ENCODE peak calls at places on chromosomes 3 and 15, in four cellular contexts. A, Y, I and R are unnamed samples.

GRCh38 chr3:183579967-183580720 is 24.6 kb upstream of the KLHL6 start:
- DNase-seq in A (no peak), Y (no peak), I (peak; percentile 70), R (peak; percentile 10)

GRCh38 chr3:43071313-43071893 is 34.5 kb downstream of the POMGNT2 start:
- DNase-seq in A (no peak), Y (no peak), I (no peak), R (peak; percentile 7)

GRCh38 chr15:31464216-31465082 is 137.8 kb downstream of the KLF13 start:
- DNase-seq in A (no peak), Y (no peak), I (no peak), R (no peak)

GRCh38 chr15:90561344-90562244 is 31.9 kb downstream of the CRTC3 start:
- DNase-seq in A (no peak), Y (peak; percentile 37), I (no peak), R (peak; percentile 32)

GRCh38 chr15:39553947-39554731 is 26.7 kb upstream of the THBS1 start:
- DNase-seq in A (peak; percentile 34), Y (no peak), I (peak; percentile 12), R (no peak)

GRCh38 chr15:42264790-42265189 is 8.2 kb upstream of the GANC start:
- DNase-seq in A (no peak), Y (no peak), I (no peak), R (no peak)

GRCh38 chr3:146187334-146187950 is 26.5 kb upstream of the PLOD2 start:
- DNase-seq in A (peak; percentile 41), Y (peak; percentile 46), I (peak; percentile 48), R (peak; percentile 69)

GRCh38 chr3:157608006-157608405 is 104.8 kb upstream of the VEPH1 start:
- DNase-seq in A (no peak), Y (no peak), I (no peak), R (no peak)

GRCh38 chr3:171309906-171310359 is 150.3 kb downstream of the TNIK start:
- DNase-seq in A (peak; percentile 84), Y (peak; percentile 89), I (no peak), R (peak; percentile 88)

GRCh38 chr15:32674681-32675080 is 33.2 kb downstream of the SCG5 start:
- DNase-seq in A (no peak), Y (no peak), I (no peak), R (no peak)

GRCh38 chr3:195147649-195148121 is 123.3 kb downstream of the XXYLT1 start:
- DNase-seq in A (no peak), Y (peak; percentile 88), I (peak; percentile 25), R (peak; percentile 75)

GRCh38 chr3:195148553-195148952 is 122.4 kb downstream of the XXYLT1 start:
- DNase-seq in A (no peak), Y (peak; percentile 52), I (no peak), R (no peak)

GRCh38 chr3:195150194-195151118 is 120.5 kb downstream of the XXYLT1 start:
- DNase-seq in A (peak; percentile 88), Y (peak; percentile 83), I (peak; percentile 55), R (peak; percentile 91)

GRCh38 chr3:195151402-195151801 is 119.6 kb downstream of the XXYLT1 start:
- DNase-seq in A (no peak), Y (no peak), I (no peak), R (no peak)

DNA sequence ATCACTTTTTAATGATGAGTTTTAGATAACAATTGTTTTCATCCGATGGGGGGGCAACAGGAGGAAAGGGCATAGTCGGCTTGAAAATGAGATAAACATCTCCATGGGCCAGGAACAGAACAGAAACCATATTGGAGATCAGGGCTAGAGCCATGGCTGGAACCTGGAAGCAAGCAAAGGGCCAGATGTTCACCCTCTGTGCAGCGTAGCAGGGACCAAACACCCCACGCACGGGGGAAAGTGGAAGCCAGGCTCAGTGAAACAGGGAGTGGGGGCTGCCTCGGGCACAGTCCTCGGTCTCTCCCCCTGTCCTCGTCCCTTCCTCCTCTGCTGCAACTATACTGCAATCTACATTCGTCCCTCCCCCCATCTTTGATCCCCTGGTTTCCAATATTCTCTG is 121.7 kb downstream of the XXYLT1 start:
- DNase-seq in A (no peak), Y (no peak), I (no peak), R (no peak)
- H3K4me3 ChIP-seq in A (no peak overlapping the region), Y (no peak overlapping the region), I (no peak overlapping the region), R (no peak overlapping the region)

GRCh38 chr15:73366766-73367623 is 1.8 kb downstream of the HCN4 start:
- DNase-seq in A (no peak), Y (no peak), I (no peak), R (no peak)

GRCh38 chr15:73370151-73370550 is 1.4 kb upstream of the HCN4 start:
- DNase-seq in A (peak; percentile 7), Y (no peak), I (no peak), R (peak; percentile 12)

GRCh38 chr15:73369073-73369694 is 426 bp upstream of the HCN4 start:
- DNase-seq in A (no peak), Y (no peak), I (no peak), R (no peak)

GRCh38 chr15:73368301-73369072 is at the start of gene HCN4:
- DNase-seq in A (no peak), Y (no peak), I (peak; percentile 40), R (no peak)

DNA sequence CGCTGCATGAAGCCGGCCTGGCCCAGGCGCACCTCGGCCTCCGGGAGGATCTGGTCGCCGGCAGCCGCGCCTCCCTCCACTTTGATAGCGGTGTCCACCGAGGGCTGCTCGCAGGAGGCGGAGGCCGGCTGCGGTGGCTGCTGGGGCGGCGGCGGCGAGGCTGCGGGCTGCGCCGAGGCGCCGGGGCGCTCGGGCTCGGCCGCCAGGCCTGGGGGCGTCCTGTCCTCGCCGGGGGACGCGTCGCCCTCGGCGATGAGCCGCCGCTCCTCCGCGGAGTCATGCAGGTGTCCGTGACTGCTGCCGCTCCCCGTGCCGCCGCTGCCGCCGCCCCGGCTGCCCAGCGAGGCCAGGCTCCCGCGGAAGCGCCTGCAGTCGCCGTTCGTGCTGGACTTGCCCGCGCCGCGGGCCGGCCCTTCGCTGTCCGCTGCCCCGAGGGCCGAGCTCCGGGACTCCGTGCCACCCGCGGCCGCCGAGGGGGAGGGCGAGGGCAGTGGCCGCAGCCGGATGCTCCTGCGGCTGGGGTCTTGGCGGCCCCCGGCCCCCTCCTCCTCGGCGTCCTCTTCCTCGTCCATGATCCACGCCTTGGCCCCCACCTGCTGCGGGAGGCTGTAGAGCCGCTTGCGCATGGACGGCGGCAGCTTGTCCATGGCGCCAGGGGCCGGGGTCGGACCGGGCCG is 996 bp downstream of the HCN4 start:
- DNase-seq in A (no peak), Y (no peak), I (no peak), R (no peak)
- H3K4me3 ChIP-seq in A (no peak overlapping the region), Y (peak overlapping the region; percentile 33), I (no peak overlapping the region), R (no peak overlapping the region)

GRCh38 chr3:57957823-57958222 is 50.4 kb upstream of the FLNB start:
- DNase-seq in A (no peak), Y (no peak), I (no peak), R (no peak)

GRCh38 chr3:57958642-57959406 is 49.4 kb upstream of the FLNB start:
- DNase-seq in A (no peak), Y (no peak), I (no peak), R (peak; percentile 39)

GRCh38 chr3:57960174-57960505 is 48.1 kb upstream of the FLNB start:
- DNase-seq in A (no peak), Y (no peak), I (no peak), R (peak; percentile 42)

GRCh38 chr3:57961177-57961827 is 46.9 kb upstream of the FLNB start:
- DNase-seq in A (no peak), Y (no peak), I (no peak), R (no peak)

GRCh38 chr3:57959407-57960173 is 48.6 kb upstream of the FLNB start:
- DNase-seq in A (peak; percentile 86), Y (no peak), I (no peak), R (no peak)
- H3K4me3 ChIP-seq in A (no peak overlapping the region), Y (no peak overlapping the region), I (no peak overlapping the region), R (no peak overlapping the region)

GRCh38 chr3:30288830-30289229 is 317.6 kb upstream of the TGFBR2 start:
- DNase-seq in A (no peak), Y (no peak), I (no peak), R (no peak)
- H3K4me3 ChIP-seq in A (no peak overlapping the region), Y (no peak overlapping the region), I (no peak overlapping the region), R (no peak overlapping the region)

GRCh38 chr3:196517919-196518318 is 2.8 kb upstream of the SMCO1 start:
- DNase-seq in A (peak; percentile 93), Y (no peak), I (peak; percentile 8), R (no peak)
- H3K4me3 ChIP-seq in A (no peak overlapping the region), Y (no peak overlapping the region), I (no peak overlapping the region), R (no peak overlapping the region)

DNA sequence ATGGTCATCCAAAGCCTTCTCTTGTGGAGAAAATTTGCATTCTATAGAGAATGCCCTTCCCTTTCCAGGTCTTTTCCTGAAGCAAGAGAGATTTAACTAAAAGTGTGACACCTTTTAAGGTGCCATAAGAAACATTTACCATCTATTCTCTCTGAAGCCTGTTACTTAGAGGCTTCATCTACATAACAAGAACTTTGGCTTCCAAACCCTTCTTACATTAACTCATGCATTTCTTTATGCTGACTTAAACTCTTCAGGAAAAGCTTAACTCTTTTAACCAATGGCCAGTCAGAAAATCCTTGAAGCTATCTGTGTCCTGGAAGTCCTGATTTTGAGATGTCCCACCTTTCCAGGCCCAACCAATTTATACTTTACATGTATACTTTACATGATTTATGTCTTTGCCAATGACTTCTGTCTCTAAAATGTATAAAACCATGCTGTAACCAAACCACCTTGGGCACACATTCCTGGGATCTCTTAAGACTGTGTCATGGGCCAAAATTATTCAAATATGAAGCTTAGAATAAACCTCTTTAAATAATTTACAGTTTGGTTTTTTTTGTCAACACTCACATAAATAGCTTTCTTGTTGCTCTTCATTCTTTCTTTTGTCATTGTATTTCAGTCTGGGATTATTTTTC is 472.6 kb upstream of the NECTIN3 start:
- DNase-seq in A (no peak), Y (no peak), I (no peak), R (no peak)
- H3K4me3 ChIP-seq in A (no peak overlapping the region), Y (no peak overlapping the region), I (no peak overlapping the region), R (no peak overlapping the region)

DNA sequence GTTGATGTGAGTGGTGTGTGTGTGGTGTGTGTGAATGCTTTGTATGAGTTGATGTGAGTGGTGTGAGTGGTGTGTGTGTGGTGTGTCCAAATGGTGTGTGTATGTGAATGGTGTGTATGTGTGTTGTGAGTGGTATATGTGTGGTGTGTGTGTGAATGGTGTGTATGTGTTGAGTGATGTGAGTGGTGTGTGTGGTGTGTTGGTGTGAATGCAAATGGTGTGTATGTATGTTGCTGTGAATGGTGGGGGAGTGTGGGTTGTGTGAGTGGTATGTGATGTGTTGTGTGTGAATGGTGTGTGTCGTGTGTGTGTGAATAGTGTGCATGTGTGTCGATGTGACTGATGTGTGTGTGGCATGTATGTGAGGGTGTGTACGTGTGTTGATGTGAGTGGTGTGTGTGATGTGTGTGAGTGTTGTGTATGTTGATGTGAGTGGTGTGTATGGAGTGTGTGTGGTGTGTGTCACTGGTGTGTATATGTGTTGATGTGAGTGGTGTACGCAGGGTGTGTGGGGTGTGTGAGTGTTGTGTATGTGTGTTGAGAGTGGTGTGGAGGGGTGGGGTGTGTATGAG is 40.6 kb downstream of the ARNT2 start:
- DNase-seq in A (no peak), Y (no peak), I (no peak), R (no peak)
- H3K4me3 ChIP-seq in A (no peak overlapping the region), Y (no peak overlapping the region), I (no peak overlapping the region), R (no peak overlapping the region)